ENCODE peak calls at places on chromosomes 11 and 22, in six cellular contexts. J is K562, R is HepG2, V is GM12892, I is H1, Z is GM12878. D is an unnamed sample.

GRCh38 chr11:77199346-77199745 is 71.3 kb downstream of the MYO7A start:
- DNase-seq in J (no peak), R (no peak), V (no peak), I (no peak), Z (no peak), D (no peak)

GRCh38 chr11:10318527-10318802 is 13.6 kb downstream of the ADM start:
- DNase-seq in J (no peak), R (no peak), V (no peak), I (no peak), Z (no peak), D (no peak)

GRCh38 chr11:65204646-65205601 is 23.2 kb downstream of the CAPN1 start:
- DNase-seq in J (peak; percentile 86), R (peak; percentile 37), V (peak; percentile 79), I (peak; percentile 95), Z (no peak), D (peak; percentile 84)

GRCh38 chr11:109750964-109751363 is 329.0 kb downstream of the C11orf87 start:
- DNase-seq in J (no peak), R (no peak), V (no peak), I (no peak), Z (no peak), D (no peak)

GRCh38 chr22:37293172-37293571 is 10.9 kb downstream of the CYTH4 start:
- DNase-seq in J (no peak), R (no peak), V (no peak), I (no peak), Z (no peak), D (no peak)

GRCh38 chr22:25021976-25022711 is 69.6 kb downstream of the KIAA1671 start:
- DNase-seq in J (no peak), R (no peak), V (no peak), I (no peak), Z (no peak), D (no peak)

GRCh38 chr22:37431811-37432707 is 4.8 kb upstream of the ELFN2 start:
- DNase-seq in J (no peak), R (peak; percentile 19), V (no peak), I (no peak), Z (no peak), D (no peak)

GRCh38 chr11:19326499-19326898 is 85.8 kb upstream of the E2F8 start:
- DNase-seq in J (no peak), R (no peak), V (no peak), I (no peak), Z (no peak), D (no peak)

GRCh38 chr11:110801328-110801727 is 89.1 kb upstream of the ARHGAP20 start:
- DNase-seq in J (no peak), R (no peak), V (no peak), I (no peak), Z (no peak), D (no peak)

GRCh38 chr22:17952273-17952801 is 72.0 kb downstream of the MICAL3 start:
- DNase-seq in J (no peak), R (no peak), V (no peak), I (no peak), Z (no peak), D (no peak)

GRCh38 chr11:60195923-60196368 is 13.1 kb upstream of the MS4A6A start:
- DNase-seq in J (no peak), R (no peak), V (no peak), I (no peak), Z (peak; percentile 80), D (no peak)

GRCh38 chr11:70233511-70233919 is 30.4 kb downstream of the FADD start:
- DNase-seq in J (peak; percentile 33), R (peak; percentile 58), V (no peak), I (no peak), Z (no peak), D (no peak)

GRCh38 chr11:30131535-30131934 is 99.3 kb upstream of the FSHB start:
- DNase-seq in J (no peak), R (peak; percentile 1), V (no peak), I (no peak), Z (no peak), D (no peak)

GRCh38 chr11:65593518-65594414 is 1.8 kb downstream of the KCNK7 start:
- DNase-seq in J (peak; percentile 48), R (no peak), V (peak; percentile 63), I (no peak), Z (no peak), D (no peak)

GRCh38 chr11:2298131-2298794 is 3.5 kb downstream of the C11orf21 start:
- DNase-seq in J (no peak), R (no peak), V (no peak), I (peak; percentile 23), Z (no peak), D (no peak)

GRCh38 chr11:66289548-66290331 is 797 bp upstream of the YIF1A start:
- DNase-seq in J (peak; percentile 83), R (no peak), V (peak; percentile 90), I (peak; percentile 93), Z (peak; percentile 45), D (peak; percentile 90)

GRCh38 chr11:58998480-58999290 is 59.4 kb downstream of the GLYATL1 start:
- DNase-seq in J (no peak), R (no peak), V (no peak), I (no peak), Z (no peak), D (no peak)

GRCh38 chr11:55172734-55173415 is 89.1 kb upstream of the TRIM48 start:
- DNase-seq in J (no peak), R (no peak), V (no peak), I (no peak), Z (no peak), D (no peak)

GRCh38 chr22:33335611-33336279 is 277.6 kb upstream of the SYN3 start:
- DNase-seq in J (no peak), R (peak; percentile 97), V (no peak), I (no peak), Z (no peak), D (no peak)

GRCh38 chr11:94526645-94527438 is 14.6 kb downstream of the C11orf97 start:
- DNase-seq in J (no peak), R (no peak), V (no peak), I (no peak), Z (no peak), D (no peak)

GRCh38 chr11:77100166-77101042 is 2.2 kb upstream of the OMP start:
- DNase-seq in J (no peak), R (no peak), V (no peak), I (no peak), Z (no peak), D (no peak)

GRCh38 chr11:30422389-30422788 is 99.5 kb downstream of the ARL14EP start:
- DNase-seq in J (no peak), R (no peak), V (no peak), I (no peak), Z (no peak), D (no peak)

GRCh38 chr11:1050581-1051355 is 14.2 kb upstream of the MUC6 start:
- DNase-seq in J (peak; percentile 84), R (peak; percentile 53), V (peak; percentile 98), I (peak; percentile 88), Z (no peak), D (peak; percentile 99)

GRCh38 chr22:25492950-25493790 is 71.3 kb upstream of the GRK3 start:
- DNase-seq in J (no peak), R (no peak), V (no peak), I (no peak), Z (no peak), D (no peak)

GRCh38 chr22:42365337-42365865 is 66.8 kb downstream of the NFAM1 start:
- DNase-seq in J (no peak), R (no peak), V (no peak), I (no peak), Z (no peak), D (no peak)

GRCh38 chr22:42074153-42074750 is at the start of gene PHETA2:
- DNase-seq in J (no peak), R (no peak), V (peak; percentile 43), I (peak; percentile 67), Z (no peak), D (no peak)

GRCh38 chr11:128448487-128448886 is 138.9 kb downstream of the ETS1 start:
- DNase-seq in J (no peak), R (peak; percentile 89), V (no peak), I (no peak), Z (no peak), D (no peak)
- TF ChIP-seq POLR2A in J (no peak), R (no peak), V (no peak), I (no peak), Z (no peak), D (no peak)

GRCh38 chr22:20251491-20251890 is 16.6 kb downstream of the RTN4R start:
- DNase-seq in J (no peak), R (no peak), V (no peak), I (no peak), Z (no peak), D (no peak)
- TF ChIP-seq POLR2AphosphoS5 in J (no peak), R (no peak), V (no peak), I (no peak), Z (no peak), D (no peak)

GRCh38 chr11:38014405-38014804 is 1416.4 kb upstream of the RAG2 start:
- DNase-seq in J (no peak), R (no peak), V (no peak), I (no peak), Z (no peak), D (no peak)

DNA sequence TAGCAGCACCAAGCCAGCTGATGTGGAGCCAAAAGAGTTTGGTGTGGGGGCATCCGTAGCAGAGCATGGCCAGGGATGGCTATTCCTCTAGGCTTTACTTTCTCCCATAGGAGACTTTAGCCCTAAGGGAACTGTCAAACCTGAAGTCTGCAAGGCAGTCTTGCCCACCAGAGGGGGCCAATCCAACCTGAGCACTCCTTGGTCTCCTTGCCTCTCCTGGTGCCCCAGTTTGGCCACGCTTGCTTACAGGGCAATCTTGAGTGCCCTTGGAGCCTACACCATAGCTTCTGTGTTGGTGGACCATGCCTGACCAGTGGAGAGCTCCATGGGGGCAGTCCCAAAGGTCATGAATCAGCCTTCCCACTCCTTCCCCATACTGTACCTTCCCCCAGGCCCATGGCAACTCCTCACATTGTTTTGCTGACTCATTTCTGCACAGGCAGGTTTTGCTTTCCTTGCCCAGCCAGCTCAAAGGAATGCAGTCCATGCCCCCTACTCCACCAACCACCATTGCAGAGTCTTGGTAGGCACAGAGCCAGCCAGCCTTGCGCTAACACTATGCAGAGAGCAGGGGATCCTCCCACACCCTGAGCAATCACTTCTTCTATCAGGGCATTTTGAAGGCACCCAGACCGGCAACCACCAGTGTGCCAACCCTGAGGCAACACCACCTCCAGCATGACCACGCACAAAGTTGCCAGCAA is 1421.2 kb upstream of the RAG2 start:
- DNase-seq in J (no peak), R (peak; percentile 0), V (no peak), I (peak; percentile 56), Z (no peak), D (no peak)
- TF ChIP-seq TAF1 in J (no peak), R (no peak), V (no peak), I (no peak), Z (no peak), D (no peak)

DNA sequence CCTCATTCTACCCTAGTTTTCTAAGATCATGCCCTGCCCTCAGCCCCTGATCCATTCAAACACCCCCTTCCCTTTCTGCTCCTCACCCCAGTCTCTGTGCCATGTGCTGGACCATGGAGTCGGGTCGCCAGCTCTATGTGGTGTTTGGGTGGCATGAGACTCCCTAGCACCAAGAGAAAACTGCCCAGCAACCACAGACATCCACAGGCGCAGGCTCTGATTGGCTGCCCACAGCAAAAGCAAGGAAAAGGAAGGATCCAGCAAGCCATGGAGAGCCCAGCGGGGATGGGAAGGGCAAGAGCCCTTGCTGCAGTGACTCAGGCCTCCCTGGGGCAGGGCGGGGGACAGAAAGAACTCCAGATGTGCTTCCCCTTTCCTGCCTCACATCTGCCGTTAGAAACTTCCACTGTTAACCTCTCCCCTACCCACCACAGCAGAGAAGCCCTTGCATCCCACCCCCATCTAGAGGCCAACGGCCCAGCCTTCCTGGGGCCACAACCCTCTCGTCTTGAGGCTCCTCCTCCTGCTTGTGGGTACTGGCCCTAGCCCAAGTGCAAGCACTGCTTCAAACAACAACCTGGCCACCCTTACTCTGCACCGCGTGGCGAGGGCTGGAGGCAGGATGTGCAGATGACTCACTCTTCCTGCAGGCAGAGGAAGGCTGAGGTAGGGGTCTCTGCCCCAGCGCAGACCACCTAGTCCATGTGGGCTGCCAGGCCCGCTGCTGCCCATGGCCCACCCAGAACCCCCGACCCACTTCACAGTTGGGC is 9.7 kb upstream of the AHNAK start:
- DNase-seq in J (peak; percentile 61), R (no peak), V (no peak), I (peak; percentile 77), Z (peak; percentile 88), D (no peak)
- TF ChIP-seq POLR2A in J (no peak), R (no peak), V (peak; percentile 41), I (peak; percentile 20), Z (peak; percentile 66), D (no peak)